ENCODE peak calls at places on chromosomes 4 and X, in four cellular contexts. U is posterior cingulate gyrus, Y is NCI-H1417, F is nephron progenitor cell. H is an unnamed sample.
A peak's percentile ranks its signal among the peaks of the same experiment; 100 is the strongest.

GRCh38 chrX:1020634-1021166 is 191.7 kb downstream of the CRLF2 start:
- DNase-seq in Y (no peak), F (no peak), U (no peak), H (no peak)

GRCh38 chr4:8727546-8728510 is 135.3 kb downstream of the CPZ start:
- DNase-seq in F (no peak), Y (no peak), U (no peak), H (no peak)

GRCh38 chr4:185587444-185588161 is 52.3 kb upstream of the PDLIM3 start:
- DNase-seq in U (no peak), F (peak; percentile 53), Y (no peak), H (no peak)

GRCh38 chr4:41232406-41232805 is 18.1 kb upstream of the APBB2 start:
- DNase-seq in Y (no peak), U (no peak), F (no peak), H (no peak)

GRCh38 chrX:135112096-135112729 is 8.1 kb downstream of the ETDB start:
- DNase-seq in F (peak; percentile 25), Y (peak; percentile 54), U (no peak), H (no peak)

GRCh38 chrX:68059469-68059868 is 373.8 kb downstream of the OPHN1 start:
- DNase-seq in U (no peak), F (no peak), Y (no peak), H (no peak)

GRCh38 chr4:85177679-85178078 is 211.2 kb upstream of the WDFY3 start:
- DNase-seq in Y (no peak), F (no peak), U (no peak), H (no peak)

GRCh38 chr4:106201373-106201772 is 114.6 kb downstream of the TBCK start:
- DNase-seq in F (no peak), Y (peak; percentile 47), U (no peak), H (no peak)

GRCh38 chrX:30948626-30949025 is 59.6 kb upstream of the TAB3 start:
- DNase-seq in U (no peak), Y (no peak), F (no peak), H (no peak)

GRCh38 chr4:1055721-1056590 is 44.5 kb downstream of the FGFRL1 start:
- DNase-seq in F (no peak), Y (no peak), U (peak; percentile 73), H (no peak)

GRCh38 chr4:121876976-121877773 is 6.9 kb upstream of the BBS7 start:
- DNase-seq in Y (no peak), U (no peak), F (no peak), H (no peak)

GRCh38 chr4:185782523-185782922 is 29.5 kb downstream of the SORBS2 start:
- DNase-seq in U (no peak), Y (no peak), F (no peak), H (no peak)

GRCh38 chr4:20616848-20617247 is 83.4 kb upstream of the PACRGL start:
- DNase-seq in F (no peak), Y (no peak), U (no peak), H (no peak)

GRCh38 chrX:7586126-7586525 is 256.8 kb upstream of the VCX start:
- DNase-seq in Y (peak; percentile 60), U (no peak), F (peak; percentile 11), H (peak; percentile 27)

GRCh38 chrX:55088795-55089489 is at the start of gene PAGE2:
- DNase-seq in U (peak; percentile 52), F (no peak), Y (no peak), H (no peak)

GRCh38 chr4:146283758-146284651 is 69.7 kb downstream of the REELD1 start:
- DNase-seq in U (no peak), Y (no peak), F (no peak), H (no peak)

GRCh38 chr4:85842540-85842939 is 367.6 kb downstream of the ARHGAP24 start:
- DNase-seq in F (no peak), U (no peak), Y (no peak), H (no peak)

GRCh38 chr4:33722800-33723511 is 2521.4 kb downstream of the ARAP2 start:
- DNase-seq in F (no peak), U (no peak), Y (peak; percentile 75), H (no peak)

GRCh38 chr4:20423420-20423819 is 171.7 kb downstream of the SLIT2 start:
- DNase-seq in Y (no peak), F (no peak), U (no peak), H (no peak)

GRCh38 chr4:100289980-100290379 is 99.7 kb upstream of the DDIT4L start:
- DNase-seq in Y (no peak), F (no peak), U (no peak), H (no peak)

GRCh38 chrX:105190252-105190853 is 30.1 kb downstream of the TEX13A start:
- DNase-seq in Y (peak; percentile 65), U (no peak), F (peak; percentile 30), H (peak; percentile 1)

GRCh38 chr4:2898001-2898400 is 54.4 kb downstream of the ADD1 start:
- DNase-seq in U (no peak), Y (no peak), F (no peak), H (no peak)

GRCh38 chrX:20263474-20263873 is 3.2 kb downstream of the RPS6KA3 start:
- DNase-seq in F (no peak), Y (no peak), U (no peak), H (no peak)

GRCh38 chr4:184587746-184588145 is 61.5 kb downstream of the CASP3 start:
- DNase-seq in F (no peak), Y (no peak), U (no peak), H (no peak)

GRCh38 chr4:140156529-140157171 is 2.7 kb upstream of the MAML3 start:
- DNase-seq in Y (no peak), U (no peak), F (no peak), H (no peak)

GRCh38 chrX:117522725-117523700 is 593.6 kb downstream of the KLHL13 start:
- DNase-seq in F (no peak), U (no peak), Y (no peak), H (no peak)

GRCh38 chrX:131288738-131289511 is at the start of gene IGSF1:
- DNase-seq in U (peak; percentile 78), Y (no peak), F (peak; percentile 70), H (no peak)

GRCh38 chr4:141131738-141132688 is 1.3 kb downstream of the RNF150 start:
- DNase-seq in F (peak; percentile 54), Y (peak; percentile 75), U (peak; percentile 86), H (no peak)